ENCODE peak calls at places on chromosomes 5 and 9, in six cellular contexts. One of them, this sample, is unnamed.
A peak's percentile ranks its signal among the peaks of the same experiment; 100 is the strongest.

GRCh38 chr5:126846344-126846743 is 69.4 kb downstream of the LMNB1 start:
- DNase-seq in activated effector memory CD4-positive, alpha-beta T cell treated with Interleukin-2 at 50 U/mL for 16 hours: no peak
- DNase-seq in HL-60: no peak
- DNase-seq in NCI-H1048: no peak
- DNase-seq in stimulated activated CD8-positive, alpha-beta memory T cell treated with anti-CD3 and anti-CD28 coated beads, Interleukin-7, amount 100 ng/mL, for 24 hours: no peak
- DNase-seq in renal cortical epithelial cell: no peak
- DNase-seq in this sample: no peak

GRCh38 chr5:113294341-113295110 is 140.3 kb downstream of the TSSK1B start:
- DNase-seq in activated effector memory CD4-positive, alpha-beta T cell treated with Interleukin-2 at 50 U/mL for 16 hours: peak; percentile 72
- DNase-seq in renal cortical epithelial cell: peak; percentile 77
- DNase-seq in HL-60: no peak
- DNase-seq in stimulated activated CD8-positive, alpha-beta memory T cell treated with anti-CD3 and anti-CD28 coated beads, Interleukin-7, amount 100 ng/mL, for 24 hours: peak; percentile 47
- DNase-seq in NCI-H1048: peak; percentile 22
- DNase-seq in this sample: peak; percentile 94

GRCh38 chr9:120768247-120768646 is 25.0 kb downstream of the FBXW2 start:
- DNase-seq in HL-60: no peak
- DNase-seq in activated effector memory CD4-positive, alpha-beta T cell treated with Interleukin-2 at 50 U/mL for 16 hours: no peak
- DNase-seq in renal cortical epithelial cell: no peak
- DNase-seq in NCI-H1048: no peak
- DNase-seq in stimulated activated CD8-positive, alpha-beta memory T cell treated with anti-CD3 and anti-CD28 coated beads, Interleukin-7, amount 100 ng/mL, for 24 hours: no peak
- DNase-seq in this sample: no peak

GRCh38 chr9:14030350-14030823 is 283.6 kb downstream of the NFIB start:
- DNase-seq in HL-60: no peak
- DNase-seq in renal cortical epithelial cell: peak; percentile 61
- DNase-seq in stimulated activated CD8-positive, alpha-beta memory T cell treated with anti-CD3 and anti-CD28 coated beads, Interleukin-7, amount 100 ng/mL, for 24 hours: no peak
- DNase-seq in activated effector memory CD4-positive, alpha-beta T cell treated with Interleukin-2 at 50 U/mL for 16 hours: no peak
- DNase-seq in NCI-H1048: peak; percentile 26
- DNase-seq in this sample: no peak

GRCh38 chr5:143226361-143226760 is 177.1 kb downstream of the NR3C1 start:
- DNase-seq in NCI-H1048: no peak
- DNase-seq in activated effector memory CD4-positive, alpha-beta T cell treated with Interleukin-2 at 50 U/mL for 16 hours: no peak
- DNase-seq in HL-60: no peak
- DNase-seq in renal cortical epithelial cell: no peak
- DNase-seq in stimulated activated CD8-positive, alpha-beta memory T cell treated with anti-CD3 and anti-CD28 coated beads, Interleukin-7, amount 100 ng/mL, for 24 hours: no peak
- DNase-seq in this sample: no peak

GRCh38 chr5:7927466-7928375 is 58.8 kb downstream of the MTRR start:
- DNase-seq in HL-60: no peak
- DNase-seq in stimulated activated CD8-positive, alpha-beta memory T cell treated with anti-CD3 and anti-CD28 coated beads, Interleukin-7, amount 100 ng/mL, for 24 hours: peak; percentile 10
- DNase-seq in renal cortical epithelial cell: peak; percentile 44
- DNase-seq in activated effector memory CD4-positive, alpha-beta T cell treated with Interleukin-2 at 50 U/mL for 16 hours: no peak
- DNase-seq in NCI-H1048: peak; percentile 12
- DNase-seq in this sample: no peak

GRCh38 chr5:175464414-175465233 is 13.7 kb upstream of the SFXN1 start:
- DNase-seq in activated effector memory CD4-positive, alpha-beta T cell treated with Interleukin-2 at 50 U/mL for 16 hours: peak; percentile 46
- DNase-seq in renal cortical epithelial cell: peak; percentile 33
- DNase-seq in HL-60: no peak
- DNase-seq in NCI-H1048: peak; percentile 17
- DNase-seq in stimulated activated CD8-positive, alpha-beta memory T cell treated with anti-CD3 and anti-CD28 coated beads, Interleukin-7, amount 100 ng/mL, for 24 hours: peak; percentile 40
- DNase-seq in this sample: no peak

GRCh38 chr5:9670371-9670770 is 40.2 kb upstream of the TAS2R1 start:
- DNase-seq in renal cortical epithelial cell: no peak
- DNase-seq in activated effector memory CD4-positive, alpha-beta T cell treated with Interleukin-2 at 50 U/mL for 16 hours: no peak
- DNase-seq in HL-60: no peak
- DNase-seq in NCI-H1048: no peak
- DNase-seq in stimulated activated CD8-positive, alpha-beta memory T cell treated with anti-CD3 and anti-CD28 coated beads, Interleukin-7, amount 100 ng/mL, for 24 hours: no peak
- DNase-seq in this sample: no peak

GRCh38 chr5:100595812-100596173 is 60.6 kb downstream of the FAM174A start:
- DNase-seq in renal cortical epithelial cell: no peak
- DNase-seq in HL-60: no peak
- DNase-seq in stimulated activated CD8-positive, alpha-beta memory T cell treated with anti-CD3 and anti-CD28 coated beads, Interleukin-7, amount 100 ng/mL, for 24 hours: no peak
- DNase-seq in activated effector memory CD4-positive, alpha-beta T cell treated with Interleukin-2 at 50 U/mL for 16 hours: no peak
- DNase-seq in NCI-H1048: no peak
- DNase-seq in this sample: no peak

GRCh38 chr5:51156838-51157237 is 226.4 kb upstream of the ISL1 start:
- DNase-seq in activated effector memory CD4-positive, alpha-beta T cell treated with Interleukin-2 at 50 U/mL for 16 hours: no peak
- DNase-seq in stimulated activated CD8-positive, alpha-beta memory T cell treated with anti-CD3 and anti-CD28 coated beads, Interleukin-7, amount 100 ng/mL, for 24 hours: no peak
- DNase-seq in renal cortical epithelial cell: no peak
- DNase-seq in NCI-H1048: no peak
- DNase-seq in HL-60: no peak
- DNase-seq in this sample: no peak

GRCh38 chr5:126339215-126339805 is 83.9 kb upstream of the GRAMD2B start:
- DNase-seq in activated effector memory CD4-positive, alpha-beta T cell treated with Interleukin-2 at 50 U/mL for 16 hours: no peak
- DNase-seq in HL-60: peak; percentile 2
- DNase-seq in stimulated activated CD8-positive, alpha-beta memory T cell treated with anti-CD3 and anti-CD28 coated beads, Interleukin-7, amount 100 ng/mL, for 24 hours: no peak
- DNase-seq in NCI-H1048: no peak
- DNase-seq in renal cortical epithelial cell: peak; percentile 72
- DNase-seq in this sample: peak; percentile 40

GRCh38 chr5:180806351-180807011 is 3.9 kb upstream of the MGAT1 start:
- DNase-seq in renal cortical epithelial cell: no peak
- DNase-seq in HL-60: no peak
- DNase-seq in activated effector memory CD4-positive, alpha-beta T cell treated with Interleukin-2 at 50 U/mL for 16 hours: no peak
- DNase-seq in NCI-H1048: no peak
- DNase-seq in stimulated activated CD8-positive, alpha-beta memory T cell treated with anti-CD3 and anti-CD28 coated beads, Interleukin-7, amount 100 ng/mL, for 24 hours: no peak
- DNase-seq in this sample: no peak

GRCh38 chr5:2205185-2205585 is 322.5 kb upstream of the IRX4 start:
- DNase-seq in stimulated activated CD8-positive, alpha-beta memory T cell treated with anti-CD3 and anti-CD28 coated beads, Interleukin-7, amount 100 ng/mL, for 24 hours: no peak
- DNase-seq in activated effector memory CD4-positive, alpha-beta T cell treated with Interleukin-2 at 50 U/mL for 16 hours: no peak
- DNase-seq in NCI-H1048: no peak
- DNase-seq in renal cortical epithelial cell: no peak
- DNase-seq in HL-60: no peak
- DNase-seq in this sample: no peak

GRCh38 chr9:72509635-72510034 is 11.8 kb upstream of the TMC1 start:
- DNase-seq in HL-60: no peak
- DNase-seq in NCI-H1048: no peak
- DNase-seq in activated effector memory CD4-positive, alpha-beta T cell treated with Interleukin-2 at 50 U/mL for 16 hours: no peak
- DNase-seq in stimulated activated CD8-positive, alpha-beta memory T cell treated with anti-CD3 and anti-CD28 coated beads, Interleukin-7, amount 100 ng/mL, for 24 hours: no peak
- DNase-seq in renal cortical epithelial cell: peak; percentile 75
- DNase-seq in this sample: no peak

GRCh38 chr9:101176384-101176783 is 147.9 kb downstream of the PLPPR1 start:
- DNase-seq in renal cortical epithelial cell: no peak
- DNase-seq in stimulated activated CD8-positive, alpha-beta memory T cell treated with anti-CD3 and anti-CD28 coated beads, Interleukin-7, amount 100 ng/mL, for 24 hours: no peak
- DNase-seq in HL-60: no peak
- DNase-seq in activated effector memory CD4-positive, alpha-beta T cell treated with Interleukin-2 at 50 U/mL for 16 hours: no peak
- DNase-seq in NCI-H1048: no peak
- DNase-seq in this sample: no peak

GRCh38 chr9:91935805-91936204 is 14.2 kb downstream of the ROR2 start:
- DNase-seq in renal cortical epithelial cell: no peak
- DNase-seq in activated effector memory CD4-positive, alpha-beta T cell treated with Interleukin-2 at 50 U/mL for 16 hours: no peak
- DNase-seq in NCI-H1048: no peak
- DNase-seq in stimulated activated CD8-positive, alpha-beta memory T cell treated with anti-CD3 and anti-CD28 coated beads, Interleukin-7, amount 100 ng/mL, for 24 hours: no peak
- DNase-seq in HL-60: no peak
- DNase-seq in this sample: no peak

GRCh38 chr5:17944046-17944445 is 309.8 kb downstream of the TAF11L14 start:
- DNase-seq in HL-60: no peak
- DNase-seq in activated effector memory CD4-positive, alpha-beta T cell treated with Interleukin-2 at 50 U/mL for 16 hours: no peak
- DNase-seq in stimulated activated CD8-positive, alpha-beta memory T cell treated with anti-CD3 and anti-CD28 coated beads, Interleukin-7, amount 100 ng/mL, for 24 hours: no peak
- DNase-seq in NCI-H1048: no peak
- DNase-seq in renal cortical epithelial cell: no peak
- DNase-seq in this sample: no peak

GRCh38 chr9:70480405-70480980 is 66.0 kb upstream of the KLF9 start:
- DNase-seq in NCI-H1048: no peak
- DNase-seq in HL-60: no peak
- DNase-seq in stimulated activated CD8-positive, alpha-beta memory T cell treated with anti-CD3 and anti-CD28 coated beads, Interleukin-7, amount 100 ng/mL, for 24 hours: no peak
- DNase-seq in renal cortical epithelial cell: peak; percentile 84
- DNase-seq in activated effector memory CD4-positive, alpha-beta T cell treated with Interleukin-2 at 50 U/mL for 16 hours: no peak
- DNase-seq in this sample: peak; percentile 89

GRCh38 chr5:77957-78804 is 13.8 kb upstream of the PLEKHG4B start:
- DNase-seq in stimulated activated CD8-positive, alpha-beta memory T cell treated with anti-CD3 and anti-CD28 coated beads, Interleukin-7, amount 100 ng/mL, for 24 hours: peak; percentile 20
- DNase-seq in activated effector memory CD4-positive, alpha-beta T cell treated with Interleukin-2 at 50 U/mL for 16 hours: no peak
- DNase-seq in renal cortical epithelial cell: no peak
- DNase-seq in HL-60: peak; percentile 11
- DNase-seq in NCI-H1048: no peak
- DNase-seq in this sample: no peak

GRCh38 chr5:137833463-137833862 is 34.2 kb upstream of the MYOT start:
- DNase-seq in stimulated activated CD8-positive, alpha-beta memory T cell treated with anti-CD3 and anti-CD28 coated beads, Interleukin-7, amount 100 ng/mL, for 24 hours: no peak
- DNase-seq in NCI-H1048: no peak
- DNase-seq in activated effector memory CD4-positive, alpha-beta T cell treated with Interleukin-2 at 50 U/mL for 16 hours: no peak
- DNase-seq in renal cortical epithelial cell: peak; percentile 97
- DNase-seq in HL-60: no peak
- DNase-seq in this sample: no peak

GRCh38 chr9:35748858-35749514 is at the start of the genes GBA2 and RGP1:
- DNase-seq in renal cortical epithelial cell: peak; percentile 46
- DNase-seq in stimulated activated CD8-positive, alpha-beta memory T cell treated with anti-CD3 and anti-CD28 coated beads, Interleukin-7, amount 100 ng/mL, for 24 hours: no peak
- DNase-seq in NCI-H1048: no peak
- DNase-seq in activated effector memory CD4-positive, alpha-beta T cell treated with Interleukin-2 at 50 U/mL for 16 hours: peak; percentile 66
- DNase-seq in HL-60: peak; percentile 65
- DNase-seq in this sample: peak; percentile 88

GRCh38 chr9:76302947-76303550 is 91.2 kb downstream of the RFK start:
- DNase-seq in activated effector memory CD4-positive, alpha-beta T cell treated with Interleukin-2 at 50 U/mL for 16 hours: no peak
- DNase-seq in NCI-H1048: no peak
- DNase-seq in renal cortical epithelial cell: peak; percentile 66
- DNase-seq in HL-60: peak; percentile 5
- DNase-seq in stimulated activated CD8-positive, alpha-beta memory T cell treated with anti-CD3 and anti-CD28 coated beads, Interleukin-7, amount 100 ng/mL, for 24 hours: no peak
- DNase-seq in this sample: no peak

GRCh38 chr5:74510476-74510875 is 130.1 kb downstream of the ENC1 start:
- DNase-seq in renal cortical epithelial cell: no peak
- DNase-seq in NCI-H1048: no peak
- DNase-seq in stimulated activated CD8-positive, alpha-beta memory T cell treated with anti-CD3 and anti-CD28 coated beads, Interleukin-7, amount 100 ng/mL, for 24 hours: no peak
- DNase-seq in activated effector memory CD4-positive, alpha-beta T cell treated with Interleukin-2 at 50 U/mL for 16 hours: no peak
- DNase-seq in HL-60: no peak
- DNase-seq in this sample: no peak

GRCh38 chr5:103433216-103433615 is 129.4 kb downstream of the NUDT12 start:
- DNase-seq in activated effector memory CD4-positive, alpha-beta T cell treated with Interleukin-2 at 50 U/mL for 16 hours: no peak
- DNase-seq in NCI-H1048: no peak
- DNase-seq in stimulated activated CD8-positive, alpha-beta memory T cell treated with anti-CD3 and anti-CD28 coated beads, Interleukin-7, amount 100 ng/mL, for 24 hours: no peak
- DNase-seq in HL-60: no peak
- DNase-seq in renal cortical epithelial cell: no peak
- DNase-seq in this sample: no peak

GRCh38 chr5:40401965-40402364 is 277.8 kb upstream of the PTGER4 start:
- DNase-seq in NCI-H1048: no peak
- DNase-seq in renal cortical epithelial cell: peak; percentile 67
- DNase-seq in activated effector memory CD4-positive, alpha-beta T cell treated with Interleukin-2 at 50 U/mL for 16 hours: no peak
- DNase-seq in HL-60: no peak
- DNase-seq in stimulated activated CD8-positive, alpha-beta memory T cell treated with anti-CD3 and anti-CD28 coated beads, Interleukin-7, amount 100 ng/mL, for 24 hours: no peak
- DNase-seq in this sample: no peak

GRCh38 chr5:76585783-76586217 is 37.4 kb downstream of the F2RL2 start:
- DNase-seq in stimulated activated CD8-positive, alpha-beta memory T cell treated with anti-CD3 and anti-CD28 coated beads, Interleukin-7, amount 100 ng/mL, for 24 hours: no peak
- DNase-seq in NCI-H1048: no peak
- DNase-seq in HL-60: no peak
- DNase-seq in renal cortical epithelial cell: no peak
- DNase-seq in activated effector memory CD4-positive, alpha-beta T cell treated with Interleukin-2 at 50 U/mL for 16 hours: no peak
- DNase-seq in this sample: no peak

GRCh38 chr9:128911529-128912035 is 9.2 kb upstream of the PHYHD1 start:
- DNase-seq in activated effector memory CD4-positive, alpha-beta T cell treated with Interleukin-2 at 50 U/mL for 16 hours: no peak
- DNase-seq in HL-60: no peak
- DNase-seq in renal cortical epithelial cell: peak; percentile 63
- DNase-seq in NCI-H1048: no peak
- DNase-seq in stimulated activated CD8-positive, alpha-beta memory T cell treated with anti-CD3 and anti-CD28 coated beads, Interleukin-7, amount 100 ng/mL, for 24 hours: no peak
- DNase-seq in this sample: peak; percentile 87

GRCh38 chr5:36374275-36374862 is 72.7 kb upstream of the RANBP3L start:
- DNase-seq in HL-60: no peak
- DNase-seq in renal cortical epithelial cell: peak; percentile 65
- DNase-seq in NCI-H1048: no peak
- DNase-seq in activated effector memory CD4-positive, alpha-beta T cell treated with Interleukin-2 at 50 U/mL for 16 hours: no peak
- DNase-seq in stimulated activated CD8-positive, alpha-beta memory T cell treated with anti-CD3 and anti-CD28 coated beads, Interleukin-7, amount 100 ng/mL, for 24 hours: no peak
- DNase-seq in this sample: no peak